ENCODE peak calls at places on chromosomes 1 and 21, in five cellular contexts. Y, K, A, G and L are unnamed samples.
A peak's percentile ranks its signal among the peaks of the same experiment; 100 is the strongest.

GRCh38 chr1:160307455-160307854 is 22.5 kb upstream of the PEX19 start:
- DNase-seq in G (no peak), K (no peak), Y (peak; percentile 85), A (peak; percentile 5), L (no peak)

GRCh38 chr1:232123775-232124659 is 497.4 kb downstream of the DISC1 start:
- DNase-seq in Y (peak; percentile 69), G (no peak), K (no peak), A (no peak), L (no peak)

GRCh38 chr1:2412773-2413494 is 570 bp upstream of the PEX10 start:
- DNase-seq in G (peak; percentile 39), Y (no peak), A (peak; percentile 57), K (no peak), L (no peak)

GRCh38 chr1:209421186-209421585 is 162.3 kb upstream of the CAMK1G start:
- DNase-seq in K (no peak), A (peak; percentile 33), Y (no peak), G (no peak), L (no peak)

GRCh38 chr21:34351786-34352241 is 12.0 kb upstream of the KCNE2 start:
- DNase-seq in G (no peak), Y (peak; percentile 57), A (peak; percentile 85), K (peak; percentile 3), L (no peak)

GRCh38 chr1:76867342-76868130 is at the start of gene ST6GALNAC5:
- DNase-seq in Y (peak; percentile 82), G (no peak), K (no peak), A (no peak), L (peak; percentile 71)

GRCh38 chr1:79604490-79605198 is 598.1 kb upstream of the ADGRL4 start:
- DNase-seq in K (no peak), G (no peak), A (no peak), Y (peak; percentile 21), L (no peak)

GRCh38 chr1:113617438-113618141 is 141.7 kb downstream of the PHTF1 start:
- DNase-seq in A (no peak), G (no peak), K (no peak), Y (no peak), L (no peak)